ENCODE peak calls at places on chromosomes 4 and X, in ten cellular contexts. One of them, this sample, is unnamed.

GRCh38 chr4:112509243-112510190 is 6.5 kb downstream of the NEUROG2 start:
- DNase-seq in Panc1: no peak
- DNase-seq in upper lobe of left lung: no peak
- DNase-seq in H1: no peak
- DNase-seq in sigmoid colon: no peak
- DNase-seq in endothelial cell of umbilical vein: no peak
- DNase-seq in breast epithelium: no peak
- DNase-seq in SK-N-SH: peak; percentile 49
- DNase-seq in suprapubic skin: no peak
- DNase-seq in spleen: no peak
- DNase-seq in this sample: no peak

GRCh38 chrX:72120798-72121197 is 10.9 kb downstream of the RTL5 start:
- DNase-seq in Panc1: no peak
- DNase-seq in upper lobe of left lung: peak; percentile 24
- DNase-seq in H1: no peak
- DNase-seq in sigmoid colon: peak; percentile 61
- DNase-seq in endothelial cell of umbilical vein: no peak
- DNase-seq in breast epithelium: no peak
- DNase-seq in SK-N-SH: peak; percentile 66
- DNase-seq in suprapubic skin: no peak
- DNase-seq in spleen: no peak
- DNase-seq in this sample: no peak

GRCh38 chr4:121053601-121054143 is 18.7 kb downstream of the NDNF start:
- DNase-seq in Panc1: no peak
- DNase-seq in upper lobe of left lung: no peak
- DNase-seq in H1: no peak
- DNase-seq in sigmoid colon: no peak
- DNase-seq in endothelial cell of umbilical vein: no peak
- DNase-seq in breast epithelium: no peak
- DNase-seq in SK-N-SH: no peak
- DNase-seq in suprapubic skin: no peak
- DNase-seq in spleen: no peak
- DNase-seq in this sample: peak; percentile 70

GRCh38 chrX:155031657-155032056 is 5.0 kb downstream of the FUNDC2 start:
- DNase-seq in Panc1: no peak
- DNase-seq in upper lobe of left lung: no peak
- DNase-seq in H1: no peak
- DNase-seq in sigmoid colon: no peak
- DNase-seq in endothelial cell of umbilical vein: no peak
- DNase-seq in breast epithelium: no peak
- DNase-seq in SK-N-SH: no peak
- DNase-seq in suprapubic skin: no peak
- DNase-seq in spleen: no peak
- DNase-seq in this sample: no peak

GRCh38 chr4:95129708-95130343 is 372.1 kb downstream of the BMPR1B start:
- DNase-seq in Panc1: peak; percentile 30
- DNase-seq in upper lobe of left lung: peak; percentile 49
- DNase-seq in H1: no peak
- DNase-seq in sigmoid colon: no peak
- DNase-seq in endothelial cell of umbilical vein: peak; percentile 93
- DNase-seq in breast epithelium: no peak
- DNase-seq in SK-N-SH: no peak
- DNase-seq in suprapubic skin: no peak
- DNase-seq in spleen: no peak
- DNase-seq in this sample: no peak

GRCh38 chr4:86592553-86593249 is 1.4 kb upstream of the PTPN13 start:
- DNase-seq in Panc1: no peak
- DNase-seq in upper lobe of left lung: no peak
- DNase-seq in H1: no peak
- DNase-seq in sigmoid colon: no peak
- DNase-seq in endothelial cell of umbilical vein: no peak
- DNase-seq in breast epithelium: no peak
- DNase-seq in SK-N-SH: no peak
- DNase-seq in suprapubic skin: no peak
- DNase-seq in spleen: no peak
- DNase-seq in this sample: no peak

GRCh38 chrX:54447461-54447860 is 7.3 kb downstream of the TSR2 start:
- DNase-seq in Panc1: no peak
- DNase-seq in upper lobe of left lung: no peak
- DNase-seq in H1: no peak
- DNase-seq in sigmoid colon: no peak
- DNase-seq in endothelial cell of umbilical vein: no peak
- DNase-seq in breast epithelium: no peak
- DNase-seq in SK-N-SH: no peak
- DNase-seq in suprapubic skin: no peak
- DNase-seq in spleen: no peak
- DNase-seq in this sample: no peak

GRCh38 chr4:68216501-68216900 is 29.0 kb downstream of the TMPRSS11B start:
- DNase-seq in Panc1: no peak
- DNase-seq in upper lobe of left lung: no peak
- DNase-seq in H1: no peak
- DNase-seq in sigmoid colon: no peak
- DNase-seq in endothelial cell of umbilical vein: no peak
- DNase-seq in breast epithelium: no peak
- DNase-seq in SK-N-SH: no peak
- DNase-seq in suprapubic skin: no peak
- DNase-seq in spleen: no peak
- DNase-seq in this sample: no peak

GRCh38 chrX:57286507-57287251 is at the start of gene FAAH2:
- DNase-seq in Panc1: no peak
- DNase-seq in upper lobe of left lung: peak; percentile 81
- DNase-seq in H1: no peak
- DNase-seq in sigmoid colon: no peak
- DNase-seq in endothelial cell of umbilical vein: peak; percentile 1
- DNase-seq in breast epithelium: peak; percentile 73
- DNase-seq in SK-N-SH: no peak
- DNase-seq in suprapubic skin: no peak
- DNase-seq in spleen: peak; percentile 66
- DNase-seq in this sample: peak; percentile 79

GRCh38 chr4:136103616-136104015 is 1428.7 kb downstream of the PCDH18 start:
- DNase-seq in Panc1: no peak
- DNase-seq in upper lobe of left lung: no peak
- DNase-seq in H1: no peak
- DNase-seq in sigmoid colon: no peak
- DNase-seq in endothelial cell of umbilical vein: no peak
- DNase-seq in breast epithelium: no peak
- DNase-seq in SK-N-SH: no peak
- DNase-seq in suprapubic skin: no peak
- DNase-seq in spleen: no peak
- DNase-seq in this sample: no peak

GRCh38 chr4:148447672-148448071 is 5.5 kb upstream of the NR3C2 start:
- DNase-seq in Panc1: no peak
- DNase-seq in upper lobe of left lung: no peak
- DNase-seq in H1: no peak
- DNase-seq in sigmoid colon: no peak
- DNase-seq in endothelial cell of umbilical vein: peak; percentile 39
- DNase-seq in breast epithelium: no peak
- DNase-seq in SK-N-SH: no peak
- DNase-seq in suprapubic skin: no peak
- DNase-seq in spleen: no peak
- DNase-seq in this sample: no peak

GRCh38 chrX:46840946-46841740 is 4.3 kb downstream of the RP2 start:
- DNase-seq in Panc1: no peak
- DNase-seq in upper lobe of left lung: no peak
- DNase-seq in H1: no peak
- DNase-seq in sigmoid colon: no peak
- DNase-seq in endothelial cell of umbilical vein: peak; percentile 21
- DNase-seq in breast epithelium: no peak
- DNase-seq in SK-N-SH: no peak
- DNase-seq in suprapubic skin: no peak
- DNase-seq in spleen: no peak
- DNase-seq in this sample: no peak

GRCh38 chrX:105972690-105973386 is 65.7 kb downstream of the SERPINA7 start:
- DNase-seq in Panc1: no peak
- DNase-seq in upper lobe of left lung: no peak
- DNase-seq in H1: no peak
- DNase-seq in sigmoid colon: no peak
- DNase-seq in endothelial cell of umbilical vein: no peak
- DNase-seq in breast epithelium: no peak
- DNase-seq in SK-N-SH: no peak
- DNase-seq in suprapubic skin: no peak
- DNase-seq in spleen: no peak
- DNase-seq in this sample: peak; percentile 10

GRCh38 chrX:107678957-107679740 is 50.8 kb downstream of the PRPS1 start:
- DNase-seq in Panc1: no peak
- DNase-seq in upper lobe of left lung: peak; percentile 86
- DNase-seq in H1: no peak
- DNase-seq in sigmoid colon: peak; percentile 93
- DNase-seq in endothelial cell of umbilical vein: no peak
- DNase-seq in breast epithelium: peak; percentile 69
- DNase-seq in SK-N-SH: no peak
- DNase-seq in suprapubic skin: peak; percentile 92
- DNase-seq in spleen: peak; percentile 88
- DNase-seq in this sample: peak; percentile 79
- TF ChIP-seq POLR2AphosphoS5 in Panc1: no peak
- TF ChIP-seq POLR2AphosphoS5 in upper lobe of left lung: peak; percentile 69
- TF ChIP-seq POLR2AphosphoS5 in H1: no peak
- TF ChIP-seq POLR2AphosphoS5 in sigmoid colon: peak; percentile 25
- TF ChIP-seq POLR2AphosphoS5 in endothelial cell of umbilical vein: no peak
- TF ChIP-seq POLR2AphosphoS5 in breast epithelium: peak; percentile 49
- TF ChIP-seq POLR2AphosphoS5 in SK-N-SH: no peak
- TF ChIP-seq POLR2AphosphoS5 in suprapubic skin: no peak
- TF ChIP-seq POLR2AphosphoS5 in spleen: peak; percentile 70
- TF ChIP-seq POLR2AphosphoS5 in this sample: peak; percentile 60

DNA sequence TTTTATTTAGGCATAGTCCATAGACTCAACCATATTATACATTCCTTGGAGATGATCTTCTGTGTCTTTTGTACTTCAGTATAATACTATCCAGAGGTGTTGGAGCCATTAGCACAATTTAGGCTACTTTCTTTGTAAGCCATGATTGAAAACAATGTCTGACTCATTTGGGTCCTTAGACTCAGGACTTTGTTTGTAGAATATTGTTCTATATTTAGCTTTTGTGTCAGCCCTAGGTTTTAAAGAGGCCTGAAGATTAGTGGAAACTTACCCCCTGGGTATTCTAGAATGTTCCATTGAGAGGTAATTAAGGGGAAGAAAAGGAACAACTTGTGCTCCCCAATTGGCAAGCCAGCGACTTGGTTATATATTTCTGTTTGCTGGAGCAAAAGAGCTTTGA is 145.2 kb upstream of the SCML1 start:
- DNase-seq in Panc1: no peak
- DNase-seq in upper lobe of left lung: no peak
- DNase-seq in H1: no peak
- DNase-seq in sigmoid colon: no peak
- DNase-seq in endothelial cell of umbilical vein: peak; percentile 53
- DNase-seq in breast epithelium: no peak
- DNase-seq in SK-N-SH: no peak
- DNase-seq in suprapubic skin: no peak
- DNase-seq in spleen: no peak
- DNase-seq in this sample: no peak
- H3K4me3 ChIP-seq in Panc1: no peak overlapping the region
- H3K4me3 ChIP-seq in upper lobe of left lung: no peak overlapping the region
- H3K4me3 ChIP-seq in H1: no peak overlapping the region
- H3K4me3 ChIP-seq in sigmoid colon: no peak overlapping the region
- H3K4me3 ChIP-seq in endothelial cell of umbilical vein: peak overlapping the region; percentile 19
- H3K4me3 ChIP-seq in breast epithelium: no peak overlapping the region
- H3K4me3 ChIP-seq in SK-N-SH: no peak overlapping the region
- H3K4me3 ChIP-seq in suprapubic skin: no peak overlapping the region
- H3K4me3 ChIP-seq in spleen: no peak overlapping the region
- H3K4me3 ChIP-seq in this sample: no peak overlapping the region

GRCh38 chr4:23861897-23862296 is 27.9 kb downstream of the PPARGC1A start:
- DNase-seq in Panc1: no peak
- DNase-seq in upper lobe of left lung: no peak
- DNase-seq in H1: no peak
- DNase-seq in sigmoid colon: no peak
- DNase-seq in endothelial cell of umbilical vein: no peak
- DNase-seq in breast epithelium: no peak
- DNase-seq in SK-N-SH: no peak
- DNase-seq in suprapubic skin: no peak
- DNase-seq in spleen: no peak
- DNase-seq in this sample: no peak
- H3K4me1 ChIP-seq in Panc1: no peaks in the 10 kb centered on the region
- H3K4me1 ChIP-seq in upper lobe of left lung: no peaks in the 10 kb centered on the region
- H3K4me1 ChIP-seq in H1: no peaks in the 10 kb centered on the region
- H3K4me1 ChIP-seq in sigmoid colon: no peaks in the 10 kb centered on the region
- H3K4me1 ChIP-seq in endothelial cell of umbilical vein: no peaks in the 10 kb centered on the region
- H3K4me1 ChIP-seq in breast epithelium: no peaks in the 10 kb centered on the region
- H3K4me1 ChIP-seq in SK-N-SH: no peaks in the 10 kb centered on the region
- H3K4me1 ChIP-seq in suprapubic skin: no peaks in the 10 kb centered on the region
- H3K4me1 ChIP-seq in spleen: no peaks in the 10 kb centered on the region
- H3K4me1 ChIP-seq in this sample: peaks cover 4% of the 10 kb centered on the region

GRCh38 chr4:153258750-153259149 is 54.5 kb downstream of the TRIM2 start:
- DNase-seq in Panc1: no peak
- DNase-seq in upper lobe of left lung: no peak
- DNase-seq in H1: no peak
- DNase-seq in sigmoid colon: no peak
- DNase-seq in endothelial cell of umbilical vein: no peak
- DNase-seq in breast epithelium: no peak
- DNase-seq in SK-N-SH: no peak
- DNase-seq in suprapubic skin: no peak
- DNase-seq in spleen: no peak
- DNase-seq in this sample: no peak

GRCh38 chr4:153257966-153258365 is 53.7 kb downstream of the TRIM2 start:
- DNase-seq in Panc1: no peak
- DNase-seq in upper lobe of left lung: no peak
- DNase-seq in H1: no peak
- DNase-seq in sigmoid colon: no peak
- DNase-seq in endothelial cell of umbilical vein: no peak
- DNase-seq in breast epithelium: no peak
- DNase-seq in SK-N-SH: peak; percentile 54
- DNase-seq in suprapubic skin: no peak
- DNase-seq in spleen: no peak
- DNase-seq in this sample: no peak

GRCh38 chr4:153259679-153260078 is 55.4 kb downstream of the TRIM2 start:
- DNase-seq in Panc1: no peak
- DNase-seq in upper lobe of left lung: no peak
- DNase-seq in H1: no peak
- DNase-seq in sigmoid colon: no peak
- DNase-seq in endothelial cell of umbilical vein: no peak
- DNase-seq in breast epithelium: no peak
- DNase-seq in SK-N-SH: no peak
- DNase-seq in suprapubic skin: no peak
- DNase-seq in spleen: no peak
- DNase-seq in this sample: no peak

GRCh38 chr4:153255233-153255632 is 51.0 kb downstream of the TRIM2 start:
- DNase-seq in Panc1: no peak
- DNase-seq in upper lobe of left lung: no peak
- DNase-seq in H1: no peak
- DNase-seq in sigmoid colon: no peak
- DNase-seq in endothelial cell of umbilical vein: no peak
- DNase-seq in breast epithelium: no peak
- DNase-seq in SK-N-SH: no peak
- DNase-seq in suprapubic skin: no peak
- DNase-seq in spleen: no peak
- DNase-seq in this sample: no peak

DNA sequence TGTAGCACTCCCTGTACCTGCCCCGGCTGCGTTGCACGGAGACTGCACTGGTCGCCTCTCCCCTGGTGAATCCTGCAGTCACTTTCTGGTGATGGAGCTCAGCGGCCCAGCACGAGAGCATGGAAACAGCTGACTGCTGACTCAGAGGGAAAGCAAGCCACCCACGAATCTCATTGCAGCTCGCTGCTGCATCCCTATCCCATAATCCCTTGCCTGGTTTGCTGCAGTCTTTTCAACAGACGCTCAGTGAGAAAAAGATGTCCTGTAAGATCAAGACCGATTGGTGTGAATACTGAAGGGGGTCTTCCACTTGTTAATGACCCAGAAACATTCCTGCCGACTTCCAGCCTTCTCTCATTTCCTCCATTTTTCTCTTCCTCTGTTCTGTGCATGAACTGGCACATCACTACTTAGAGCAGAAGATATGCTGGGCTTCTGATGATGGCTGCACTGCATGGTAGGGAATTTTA is 52.9 kb downstream of the TRIM2 start:
- DNase-seq in Panc1: no peak
- DNase-seq in upper lobe of left lung: no peak
- DNase-seq in H1: no peak
- DNase-seq in sigmoid colon: no peak
- DNase-seq in endothelial cell of umbilical vein: peak; percentile 48
- DNase-seq in breast epithelium: no peak
- DNase-seq in SK-N-SH: peak; percentile 70
- DNase-seq in suprapubic skin: no peak
- DNase-seq in spleen: no peak
- DNase-seq in this sample: no peak
- TF ChIP-seq POLR2AphosphoS5 in Panc1: no peak
- TF ChIP-seq POLR2AphosphoS5 in upper lobe of left lung: no peak
- TF ChIP-seq POLR2AphosphoS5 in H1: peak; percentile 57
- TF ChIP-seq POLR2AphosphoS5 in sigmoid colon: no peak
- TF ChIP-seq POLR2AphosphoS5 in endothelial cell of umbilical vein: no peak
- TF ChIP-seq POLR2AphosphoS5 in breast epithelium: no peak
- TF ChIP-seq POLR2AphosphoS5 in SK-N-SH: peak; percentile 53
- TF ChIP-seq POLR2AphosphoS5 in suprapubic skin: no peak
- TF ChIP-seq POLR2AphosphoS5 in spleen: no peak
- TF ChIP-seq POLR2AphosphoS5 in this sample: no peak